ENCODE peak calls at places on chromosome 14, in nine cellular contexts. X is dorsolateral prefrontal cortex, O is lung, C is endothelial cell, Q is progenitor cell of endocrine pancreas, U is endothelial cell of umbilical vein, W is Panc1, K is cardiac fibroblast, J is osteoblast. T is an unnamed sample.

GRCh38 chr14:32510815-32511214 is 181.7 kb downstream of the AKAP6 start:
- DNase-seq in O (no peak), Q (no peak), K (peak; percentile 5), C (no peak), W (no peak), U (no peak), X (no peak), J (peak; percentile 17), T (no peak)

GRCh38 chr14:50022661-50023060 is 93.7 kb downstream of the VCPKMT start:
- DNase-seq in Q (no peak), K (no peak), O (no peak), J (no peak), W (no peak), X (no peak), U (no peak), C (no peak), T (no peak)

GRCh38 chr14:102917469-102918211 is 4.8 kb upstream of the AMN start:
- DNase-seq in K (peak; percentile 54), X (peak; percentile 45), C (peak; percentile 78), U (peak; percentile 47), W (no peak), Q (peak; percentile 42), O (no peak), J (peak; percentile 97), T (peak; percentile 73)

GRCh38 chr14:61202124-61202523 is 79.0 kb downstream of the TMEM30B start:
- DNase-seq in K (no peak), C (no peak), U (no peak), O (no peak), Q (no peak), X (no peak), J (no peak), W (no peak), T (no peak)

GRCh38 chr14:36316131-36316530 is 4.3 kb downstream of the MBIP start:
- DNase-seq in U (no peak), Q (no peak), X (no peak), J (no peak), O (no peak), C (no peak), K (no peak), W (no peak), T (no peak)

GRCh38 chr14:94051115-94051514 is 25.0 kb downstream of the OTUB2 start:
- DNase-seq in O (peak; percentile 27), W (no peak), C (peak; percentile 30), J (no peak), X (peak; percentile 65), Q (no peak), U (peak; percentile 40), K (peak; percentile 69), T (no peak)

GRCh38 chr14:59354666-59355065 is 110.5 kb downstream of the GPR135 start:
- DNase-seq in X (no peak), Q (no peak), O (no peak), C (no peak), U (no peak), J (no peak), W (no peak), K (peak; percentile 43), T (no peak)

GRCh38 chr14:102171173-102172020 is 31.7 kb downstream of the WDR20 start:
- DNase-seq in O (no peak), C (no peak), K (no peak), Q (no peak), W (no peak), J (no peak), X (no peak), U (no peak), T (no peak)

GRCh38 chr14:104363891-104364760 is 215.4 kb upstream of the C14orf180 start:
- DNase-seq in J (peak; percentile 75), W (no peak), K (no peak), X (no peak), Q (no peak), C (no peak), O (no peak), U (no peak), T (no peak)

GRCh38 chr14:96082420-96083300 is 43.5 kb downstream of the C14orf132 start:
- DNase-seq in J (no peak), O (no peak), W (no peak), X (no peak), Q (no peak), U (no peak), C (no peak), K (no peak), T (no peak)

GRCh38 chr14:103547941-103548462 is 14.5 kb downstream of the BAG5 start:
- DNase-seq in U (no peak), W (no peak), O (no peak), C (no peak), Q (no peak), J (peak; percentile 66), X (no peak), K (no peak), T (no peak)

GRCh38 chr14:74786916-74787315 is 23.8 kb downstream of the YLPM1 start:
- DNase-seq in O (no peak), K (no peak), J (no peak), W (no peak), U (no peak), C (no peak), X (no peak), Q (no peak), T (no peak)
- TF ChIP-seq CTCF in O (no peak), K (no peak), J (no peak), W (no peak), U (no peak), C (peak; percentile 19), X (no peak), Q (no peak), T (no peak)

GRCh38 chr14:38867561-38868150 is 235.4 kb downstream of the SEC23A start:
- DNase-seq in O (peak; percentile 71), J (peak; percentile 19), X (peak; percentile 57), U (peak; percentile 86), K (peak; percentile 89), Q (peak; percentile 63), W (peak; percentile 17), C (peak; percentile 82), T (no peak)
- TF ChIP-seq CTCF in O (peak; percentile 58), J (peak; percentile 88), X (peak; percentile 83), U (peak; percentile 75), K (peak; percentile 82), Q (peak; percentile 86), W (peak; percentile 81), C (peak; percentile 82), T (peak; percentile 89)

DNA sequence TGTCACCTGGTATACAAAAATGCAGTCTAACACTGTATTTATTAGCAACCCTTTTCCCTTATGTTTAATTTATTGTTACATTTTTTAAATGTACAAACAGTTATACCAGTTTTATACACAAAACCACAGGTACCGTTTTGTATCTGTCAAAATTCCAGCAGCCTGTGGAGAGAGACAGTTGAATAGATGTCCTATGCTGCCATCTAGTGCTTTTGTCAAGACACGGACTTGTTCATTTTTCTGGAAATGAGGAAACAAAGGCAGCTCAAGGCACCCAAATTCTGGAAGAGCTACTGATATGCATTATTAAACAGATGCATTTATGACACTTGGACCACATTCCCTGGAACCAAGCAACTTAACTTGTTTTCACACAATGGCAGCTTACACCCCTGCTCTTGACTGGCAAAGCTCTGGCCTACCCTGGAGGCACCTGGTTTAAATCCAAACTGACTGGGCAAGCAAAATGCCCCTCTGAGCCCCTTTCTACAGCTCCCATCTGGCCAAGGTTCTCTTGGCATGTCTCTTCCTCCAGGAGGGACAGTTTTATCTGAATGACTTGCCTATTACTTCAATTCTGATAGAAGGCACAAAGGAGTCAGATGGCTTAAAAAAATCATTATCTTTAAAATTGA is 286.9 kb upstream of the PRKD1 start:
- DNase-seq in X (no peak), U (peak; percentile 65), K (peak; percentile 88), J (peak; percentile 26), Q (no peak), W (no peak), C (peak; percentile 20), O (no peak), T (peak; percentile 13)
- TF ChIP-seq CTCF in X (peak; percentile 59), U (peak; percentile 39), K (peak; percentile 59), J (peak; percentile 73), Q (peak; percentile 83), W (peak; percentile 54), C (peak; percentile 36), O (peak; percentile 26), T (peak; percentile 79)

GRCh38 chr14:88864198-88864597 is 39.7 kb downstream of the TTC8 start:
- DNase-seq in U (no peak), C (no peak), K (no peak), W (no peak), O (no peak), Q (no peak), X (no peak), J (no peak), T (no peak)
- TF ChIP-seq CTCF in U (no peak), C (no peak), K (no peak), W (no peak), O (no peak), Q (no peak), X (no peak), J (no peak), T (no peak)

GRCh38 chr14:78070344-78070743 is 99.8 kb upstream of the NRXN3 start:
- DNase-seq in Q (no peak), C (no peak), U (no peak), X (no peak), O (no peak), J (no peak), K (no peak), W (no peak), T (no peak)
- TF ChIP-seq CTCF in Q (no peak), C (no peak), U (no peak), X (no peak), O (no peak), J (no peak), K (no peak), W (no peak), T (no peak)

GRCh38 chr14:71168564-71168963 is 261.3 kb downstream of the PCNX1 start:
- DNase-seq in O (no peak), Q (no peak), C (no peak), W (no peak), J (no peak), X (no peak), K (no peak), U (no peak), T (no peak)
- TF ChIP-seq CTCF in O (no peak), Q (no peak), C (no peak), W (no peak), J (no peak), X (no peak), K (no peak), U (no peak), T (no peak)